ENCODE peak calls at places on chromosomes 1 and 21, in six cellular contexts. L, E, F, C, K and U are unnamed samples. For H3K4me1, the result is how much of the 10 kb centered on the place peaks cover.

GRCh38 chr1:63190171-63190570 is 132.2 kb upstream of the FOXD3 start:
- DNase-seq in L (no peak), E (no peak), F (no peak), C (no peak), K (no peak), U (no peak)

GRCh38 chr1:24386241-24386640 is 27.3 kb downstream of the STPG1 start:
- DNase-seq in L (no peak), E (no peak), F (no peak), C (peak), K (peak), U (no peak)

GRCh38 chr1:150066838-150067183 is 765 bp upstream of the VPS45 start:
- DNase-seq in L (no peak), E (no peak), F (peak), C (no peak), K (no peak), U (peak)

GRCh38 chr1:29708818-29709710 is 472.7 kb downstream of the PTPRU start:
- DNase-seq in L (no peak), E (peak), F (no peak), C (no peak), K (peak), U (no peak)

GRCh38 chr1:51955797-51956527 is 34.5 kb downstream of the RAB3B start:
- DNase-seq in L (no peak), E (no peak), F (no peak), C (no peak), K (no peak), U (no peak)

GRCh38 chr1:227068883-227069282 is 128.8 kb downstream of the COQ8A start:
- DNase-seq in L (no peak), E (peak), F (no peak), C (no peak), K (peak), U (no peak)

GRCh38 chr1:226371049-226371694 is 36.7 kb downstream of the PARP1 start:
- DNase-seq in L (no peak), E (no peak), F (no peak), C (no peak), K (no peak), U (no peak)

GRCh38 chr1:2199042-2199810 is 4.7 kb upstream of the FAAP20 start:
- DNase-seq in L (peak), E (peak), F (peak), C (peak), K (peak), U (peak)

GRCh38 chr1:10511494-10511885 is 36.7 kb downstream of the PEX14 start:
- DNase-seq in L (no peak), E (no peak), F (no peak), C (no peak), K (no peak), U (no peak)

GRCh38 chr1:148318123-148318899 is 164.8 kb downstream of the PPIAL4G start:
- DNase-seq in L (no peak), E (peak), F (no peak), C (no peak), K (peak), U (peak)

GRCh38 chr21:37266515-37267221 is 466 bp downstream of the VPS26C start:
- DNase-seq in L (no peak), E (peak), F (no peak), C (no peak), K (peak), U (peak)

GRCh38 chr1:17922833-17923232 is 167.7 kb downstream of the ACTL8 start:
- DNase-seq in L (peak), E (peak), F (peak), C (peak), K (peak), U (no peak)

GRCh38 chr1:39525366-39526165 is 34.1 kb downstream of the BMP8A start:
- DNase-seq in L (no peak), E (no peak), F (no peak), C (no peak), K (no peak), U (no peak)

GRCh38 chr1:243507001-243507671 is 251.3 kb downstream of the SDCCAG8 start:
- DNase-seq in L (no peak), E (no peak), F (no peak), C (no peak), K (no peak), U (no peak)

GRCh38 chr1:47912756-47913155 is 84.4 kb downstream of the TRABD2B start:
- DNase-seq in L (no peak), E (no peak), F (no peak), C (no peak), K (no peak), U (no peak)

GRCh38 chr1:101060992-101061391 is 35.4 kb upstream of the DPH5 start:
- DNase-seq in L (no peak), E (no peak), F (no peak), C (no peak), K (no peak), U (no peak)

GRCh38 chr1:92317836-92318493 is 19.1 kb downstream of the RPAP2 start:
- DNase-seq in L (no peak), E (no peak), F (no peak), C (no peak), K (no peak), U (no peak)

GRCh38 chr1:55623339-55623738 is 408.2 kb upstream of the USP24 start:
- DNase-seq in L (no peak), E (no peak), F (peak), C (no peak), K (no peak), U (no peak)

GRCh38 chr21:45577806-45578801 is 35.9 kb upstream of the SLC19A1 start:
- DNase-seq in L (no peak), E (no peak), F (no peak), C (peak), K (no peak), U (no peak)

GRCh38 chr21:45580576-45581321 is 38.5 kb upstream of the SLC19A1 start:
- DNase-seq in L (no peak), E (no peak), F (no peak), C (peak), K (no peak), U (no peak)

GRCh38 chr21:45578811-45579381 is 36.7 kb upstream of the SLC19A1 start:
- DNase-seq in L (no peak), E (no peak), F (no peak), C (peak), K (no peak), U (no peak)

GRCh38 chr21:45580181-45580575 is 37.9 kb upstream of the SLC19A1 start:
- DNase-seq in L (no peak), E (no peak), F (no peak), C (peak), K (no peak), U (no peak)

DNA sequence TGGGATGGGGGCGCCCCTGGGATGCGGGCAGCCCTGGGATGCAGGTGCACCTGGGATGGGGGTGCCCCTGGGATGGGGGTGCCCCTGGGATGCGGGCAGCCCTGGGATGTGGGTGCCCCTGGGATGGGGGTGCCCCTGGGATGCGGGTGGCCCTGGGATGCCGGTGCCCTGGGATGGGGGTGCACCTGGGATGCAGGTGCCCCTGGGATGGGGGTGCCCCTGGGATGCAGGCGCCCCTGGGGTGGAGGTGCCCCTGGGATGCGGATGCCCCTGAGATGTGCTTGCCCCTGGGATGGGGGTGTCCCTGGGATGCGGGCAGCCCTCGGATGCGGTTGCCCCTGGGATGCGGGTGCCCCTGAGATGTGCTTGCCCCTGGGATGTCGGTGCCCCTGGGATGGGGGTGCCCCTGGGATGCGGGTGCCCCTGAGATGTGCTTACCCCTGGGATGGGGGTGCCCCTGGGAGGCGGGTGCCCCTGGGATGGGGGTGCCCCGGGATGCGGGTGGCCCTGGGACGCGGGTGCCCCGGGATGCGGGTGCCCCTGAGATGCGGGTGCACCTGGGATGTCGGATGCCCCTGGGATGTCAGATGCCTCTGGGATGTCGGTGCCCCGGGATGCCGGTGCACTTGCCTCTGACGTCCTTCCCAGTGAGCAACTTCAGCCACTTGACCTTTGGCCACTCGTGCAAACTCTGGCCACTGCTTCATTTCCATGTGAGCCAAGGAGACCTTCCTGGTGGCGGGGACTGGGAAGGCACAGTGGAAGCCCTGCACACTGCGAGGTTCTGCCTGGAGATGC is 37.3 kb upstream of the SLC19A1 start:
- DNase-seq in L (no peak), E (no peak), F (no peak), C (peak), K (no peak), U (no peak)
- H3K4me1 ChIP-seq in L (under half), E (under half), F (under half), C (under half), K (under half), U (under half)

GRCh38 chr1:112264553-112264952 is 131.5 kb upstream of the CTTNBP2NL start:
- DNase-seq in L (no peak), E (no peak), F (no peak), C (no peak), K (no peak), U (no peak)
- H3K27ac ChIP-seq in L (no peak), E (no peak), F (peak), C (no peak), K (no peak), U (no peak)

GRCh38 chr1:155529109-155529508 is 33.5 kb downstream of the ASH1L start:
- DNase-seq in L (no peak), E (peak), F (no peak), C (no peak), K (no peak), U (no peak)
- H3K4me1 ChIP-seq in L (under half), E (under half), F (under half), C (under half), K (under half), U (under half)

GRCh38 chr1:151891515-151891914 is 17.8 kb downstream of the THEM4 start:
- DNase-seq in L (no peak), E (no peak), F (no peak), C (no peak), K (no peak), U (peak)

GRCh38 chr1:151888972-151889570 is 20.2 kb downstream of the THEM4 start:
- DNase-seq in L (no peak), E (no peak), F (no peak), C (no peak), K (peak), U (peak)

GRCh38 chr1:151887028-151887427 is 22.3 kb downstream of the THEM4 start:
- DNase-seq in L (no peak), E (peak), F (no peak), C (no peak), K (peak), U (no peak)

GRCh38 chr1:151893176-151893924 is 16.0 kb downstream of the THEM4 start:
- DNase-seq in L (no peak), E (no peak), F (no peak), C (no peak), K (peak), U (no peak)

GRCh38 chr1:151892190-151892589 is 17.1 kb downstream of the THEM4 start:
- DNase-seq in L (no peak), E (peak), F (no peak), C (no peak), K (peak), U (no peak)
- H3K27ac ChIP-seq in L (no peak), E (no peak), F (no peak), C (no peak), K (peak), U (peak)

GRCh38 chr1:160121388-160121787 is 5.8 kb downstream of the ATP1A2 start:
- DNase-seq in L (no peak), E (no peak), F (no peak), C (no peak), K (no peak), U (no peak)

GRCh38 chr1:160123726-160124125 is 8.2 kb downstream of the ATP1A2 start:
- DNase-seq in L (no peak), E (no peak), F (no peak), C (no peak), K (no peak), U (no peak)

GRCh38 chr1:160122978-160123495 is 7.5 kb downstream of the ATP1A2 start:
- DNase-seq in L (no peak), E (no peak), F (no peak), C (no peak), K (no peak), U (no peak)

GRCh38 chr1:160118928-160119327 is 3.4 kb downstream of the ATP1A2 start:
- DNase-seq in L (no peak), E (no peak), F (no peak), C (no peak), K (no peak), U (no peak)

GRCh38 chr1:160120797-160121196 is 5.2 kb downstream of the ATP1A2 start:
- DNase-seq in L (no peak), E (no peak), F (no peak), C (no peak), K (no peak), U (no peak)
- H3K4me1 ChIP-seq in L (under half), E (under half), F (half or more), C (under half), K (under half), U (under half)

GRCh38 chr1:97004054-97004453 is 282.5 kb downstream of the PTBP2 start:
- DNase-seq in L (no peak), E (peak), F (no peak), C (no peak), K (no peak), U (no peak)
- H3K27ac ChIP-seq in L (no peak), E (no peak), F (no peak), C (no peak), K (no peak), U (no peak)

GRCh38 chr1:7006996-7007871 is 222.0 kb downstream of the CAMTA1 start:
- DNase-seq in L (no peak), E (no peak), F (no peak), C (no peak), K (no peak), U (no peak)
- H3K4me1 ChIP-seq in L (under half), E (under half), F (under half), C (under half), K (under half), U (under half)

DNA sequence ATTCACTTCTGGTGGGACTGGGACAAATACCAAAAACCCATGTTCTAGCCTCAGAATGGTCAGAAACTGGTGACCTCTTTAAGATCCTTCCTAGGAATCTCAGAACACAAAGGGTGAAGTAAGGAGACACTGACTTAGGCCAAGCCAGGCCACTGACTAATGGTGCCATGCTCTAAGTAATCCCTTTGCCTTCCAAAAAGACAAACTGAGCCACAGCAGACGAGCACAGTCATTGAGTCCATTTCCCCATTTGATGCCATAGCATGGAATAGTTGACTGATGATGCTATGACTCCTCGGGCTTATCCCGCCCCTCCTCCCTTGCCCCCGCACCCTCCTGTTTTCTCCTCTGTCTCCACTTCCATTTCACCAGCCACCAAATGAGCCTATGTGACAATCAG is 145.8 kb upstream of the ZNF648 start:
- DNase-seq in L (no peak), E (no peak), F (no peak), C (no peak), K (no peak), U (no peak)
- H3K27ac ChIP-seq in L (no peak), E (no peak), F (peak), C (peak), K (no peak), U (no peak)